ENCODE peak calls at places on chromosomes 12 and 14, in seven cellular contexts. Y, I, L, P, Q, B and T are unnamed samples.
A peak's percentile ranks its signal among the peaks of the same experiment; 100 is the strongest.

GRCh38 chr14:52960627-52961026 is 9.8 kb upstream of the FERMT2 start:
- DNase-seq in Y (no peak), I (no peak), L (no peak), P (no peak), Q (no peak), B (no peak), T (no peak)

GRCh38 chr12:122012184-122012583 is 9.5 kb upstream of the BCL7A start:
- DNase-seq in Y (no peak), I (no peak), L (no peak), P (no peak), Q (no peak), B (no peak), T (no peak)

GRCh38 chr12:22396253-22396652 is 61.7 kb upstream of the ST8SIA1 start:
- DNase-seq in Y (no peak), I (no peak), L (no peak), P (no peak), Q (no peak), B (no peak), T (no peak)

GRCh38 chr12:105289114-105289904 is 41.2 kb upstream of the C12orf75 start:
- DNase-seq in Y (no peak), I (peak; percentile 50), L (no peak), P (no peak), Q (no peak), B (peak; percentile 12), T (no peak)

GRCh38 chr14:22200977-22201605 is 387.9 kb downstream of the DAD1 start:
- DNase-seq in Y (no peak), I (peak; percentile 82), L (peak; percentile 88), P (peak; percentile 29), Q (no peak), B (peak; percentile 68), T (peak; percentile 80)

GRCh38 chr12:52050116-52050770 is 999 bp upstream of the NR4A1 start:
- DNase-seq in Y (peak; percentile 57), I (peak; percentile 50), L (peak; percentile 44), P (no peak), Q (peak; percentile 73), B (peak; percentile 73), T (no peak)

GRCh38 chr12:5262450-5262849 is 169.5 kb upstream of the NTF3 start:
- DNase-seq in Y (no peak), I (peak; percentile 77), L (no peak), P (no peak), Q (no peak), B (no peak), T (no peak)

GRCh38 chr14:101006008-101006407 is 102.5 kb upstream of the RTL1 start:
- DNase-seq in Y (peak; percentile 37), I (no peak), L (no peak), P (no peak), Q (peak; percentile 15), B (no peak), T (no peak)

GRCh38 chr12:130708648-130709047 is 7.5 kb downstream of the RIMBP2 start:
- DNase-seq in Y (no peak), I (no peak), L (no peak), P (no peak), Q (peak; percentile 15), B (no peak), T (no peak)

GRCh38 chr12:1122803-1123202 is 131.8 kb downstream of the ERC1 start:
- DNase-seq in Y (no peak), I (no peak), L (peak; percentile 13), P (no peak), Q (no peak), B (peak; percentile 21), T (peak; percentile 16)

GRCh38 chr14:76133103-76133502 is 18.6 kb upstream of the GPATCH2L start:
- DNase-seq in Y (no peak), I (peak; percentile 24), L (peak; percentile 77), P (peak; percentile 67), Q (peak; percentile 42), B (peak; percentile 42), T (no peak)

GRCh38 chr14:58635041-58635440 is 2.7 kb upstream of the DACT1 start:
- DNase-seq in Y (no peak), I (no peak), L (peak; percentile 60), P (no peak), Q (no peak), B (no peak), T (no peak)

GRCh38 chr12:4580165-4580773 is 18.3 kb downstream of the DYRK4 start:
- DNase-seq in Y (no peak), I (no peak), L (no peak), P (peak; percentile 67), Q (no peak), B (no peak), T (no peak)

GRCh38 chr12:19129486-19130223 is at the start of gene PLEKHA5:
- DNase-seq in Y (peak; percentile 86), I (peak; percentile 64), L (peak; percentile 81), P (peak; percentile 71), Q (peak; percentile 79), B (peak; percentile 69), T (peak; percentile 56)

GRCh38 chr12:131233737-131234474 is 280.2 kb downstream of the ADGRD1 start:
- DNase-seq in Y (no peak), I (no peak), L (no peak), P (no peak), Q (no peak), B (no peak), T (no peak)

GRCh38 chr14:97138801-97139200 is 341.6 kb downstream of the VRK1 start:
- DNase-seq in Y (no peak), I (no peak), L (peak; percentile 72), P (peak; percentile 5), Q (peak; percentile 33), B (no peak), T (no peak)

GRCh38 chr12:27751386-27752047 is 28.5 kb upstream of the KLHL42 start:
- DNase-seq in Y (no peak), I (no peak), L (no peak), P (no peak), Q (no peak), B (no peak), T (peak; percentile 85)

GRCh38 chr12:122204829-122205589 is 1.5 kb downstream of the B3GNT4 start:
- DNase-seq in Y (no peak), I (no peak), L (no peak), P (no peak), Q (no peak), B (no peak), T (no peak)

GRCh38 chr14:49194067-49194466 is 392.1 kb downstream of the RPS29 start:
- DNase-seq in Y (no peak), I (no peak), L (no peak), P (no peak), Q (no peak), B (no peak), T (no peak)

GRCh38 chr12:80708535-80709328 is 1.3 kb downstream of the MYF6 start:
- DNase-seq in Y (peak; percentile 64), I (no peak), L (peak; percentile 49), P (no peak), Q (peak; percentile 76), B (peak; percentile 32), T (no peak)
- H3K23ac ChIP-seq in Y (no peak overlapping the region), I (no peak overlapping the region), L (no peak overlapping the region), P (no peak overlapping the region), Q (no peak overlapping the region), B (no peak overlapping the region), T (peak overlapping the region; percentile 63)

GRCh38 chr12:76259660-76260389 is 88.4 kb downstream of the BBS10 start:
- DNase-seq in Y (no peak), I (peak; percentile 94), L (peak; percentile 68), P (no peak), Q (no peak), B (peak; percentile 85), T (no peak)
- H3K23ac ChIP-seq in Y (no peak overlapping the region), I (peak overlapping the region; percentile 55), L (no peak overlapping the region), P (no peak overlapping the region), Q (no peak overlapping the region), B (no peak overlapping the region), T (no peak overlapping the region)

DNA sequence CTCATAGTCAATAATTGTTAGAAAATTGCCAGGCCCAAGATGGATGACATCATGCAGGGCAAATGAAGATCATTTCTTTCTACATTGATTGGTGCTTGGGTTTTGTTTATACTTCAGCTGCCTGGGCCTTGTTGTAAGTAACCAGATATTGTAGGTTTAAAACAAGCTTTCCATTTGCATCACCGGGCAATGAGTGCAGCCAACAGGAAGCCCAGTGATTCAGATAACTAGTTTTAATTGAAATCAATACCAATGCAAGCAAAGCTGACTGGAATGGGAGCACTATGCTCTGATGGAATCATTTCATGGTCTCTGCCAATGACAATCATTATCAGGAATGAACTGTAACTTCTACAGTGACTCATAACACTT is 279.3 kb downstream of the DUSP6 start:
- DNase-seq in Y (no peak), I (peak; percentile 96), L (no peak), P (no peak), Q (no peak), B (peak; percentile 39), T (no peak)
- H3K23ac ChIP-seq in Y (no peak overlapping the region), I (no peak overlapping the region), L (no peak overlapping the region), P (no peak overlapping the region), Q (no peak overlapping the region), B (no peak overlapping the region), T (no peak overlapping the region)

GRCh38 chr12:42564540-42564939 is 25.0 kb downstream of the PRICKLE1 start:
- DNase-seq in Y (no peak), I (peak; percentile 77), L (no peak), P (no peak), Q (no peak), B (peak; percentile 12), T (peak; percentile 54)

GRCh38 chr12:42565001-42565400 is 24.5 kb downstream of the PRICKLE1 start:
- DNase-seq in Y (peak; percentile 49), I (no peak), L (no peak), P (no peak), Q (no peak), B (peak; percentile 25), T (no peak)

GRCh38 chr12:42557586-42558172 is 31.9 kb downstream of the PRICKLE1 start:
- DNase-seq in Y (no peak), I (peak; percentile 34), L (no peak), P (no peak), Q (no peak), B (no peak), T (no peak)

GRCh38 chr12:42556917-42557316 is 32.6 kb downstream of the PRICKLE1 start:
- DNase-seq in Y (no peak), I (no peak), L (no peak), P (no peak), Q (no peak), B (no peak), T (no peak)

GRCh38 chr12:42560977-42561376 is 28.6 kb downstream of the PRICKLE1 start:
- DNase-seq in Y (no peak), I (no peak), L (no peak), P (no peak), Q (no peak), B (no peak), T (no peak)
- H3K23ac ChIP-seq in Y (no peak overlapping the region), I (no peak overlapping the region), L (no peak overlapping the region), P (no peak overlapping the region), Q (no peak overlapping the region), B (no peak overlapping the region), T (no peak overlapping the region)

DNA sequence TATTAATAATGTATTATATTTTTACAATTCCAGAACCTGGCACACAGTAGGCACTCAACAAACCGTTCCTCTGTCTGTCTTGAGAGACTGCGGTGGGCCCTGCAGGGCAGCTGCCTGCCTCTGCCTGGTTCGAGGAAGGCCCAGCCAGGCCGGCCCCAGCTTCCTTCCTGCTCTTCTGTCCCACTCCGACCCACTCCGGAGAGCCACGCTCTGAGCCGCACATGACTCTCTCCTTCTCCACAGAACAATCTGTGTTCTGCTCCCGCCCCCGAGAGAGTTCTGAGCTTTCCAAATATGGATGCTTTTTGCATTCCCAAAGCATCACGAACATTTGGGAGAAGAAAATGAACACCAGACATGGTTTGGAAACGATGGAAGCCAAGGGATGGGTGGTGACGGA is 57.3 kb downstream of the TTC7B start:
- DNase-seq in Y (peak; percentile 43), I (peak; percentile 4), L (no peak), P (no peak), Q (no peak), B (peak; percentile 8), T (no peak)
- H3K23ac ChIP-seq in Y (no peak overlapping the region), I (peak overlapping the region; percentile 90), L (no peak overlapping the region), P (no peak overlapping the region), Q (no peak overlapping the region), B (no peak overlapping the region), T (no peak overlapping the region)

GRCh38 chr14:68208726-68209125 is 389.1 kb downstream of the RAD51B start:
- DNase-seq in Y (no peak), I (no peak), L (no peak), P (no peak), Q (no peak), B (no peak), T (no peak)
- H3K23ac ChIP-seq in Y (no peak overlapping the region), I (peak overlapping the region; percentile 7), L (no peak overlapping the region), P (no peak overlapping the region), Q (no peak overlapping the region), B (no peak overlapping the region), T (no peak overlapping the region)